ENCODE peak calls at places on chromosome 11, in eight cellular contexts. One of them, this sample, is unnamed. For H3K9me3, the result is how much of the 10 kb centered on the place peaks cover.

GRCh38 chr11:75246673-75247350 is 6.2 kb downstream of the TPBGL start:
- DNase-seq in suprapubic skin: peak
- DNase-seq in transverse colon: no peak
- DNase-seq in A549: no peak
- DNase-seq in ovary: no peak
- DNase-seq in HepG2: no peak
- DNase-seq in sigmoid colon: peak
- DNase-seq in stomach: no peak
- DNase-seq in this sample: no peak

GRCh38 chr11:80155412-80156017 is 714.7 kb upstream of the TENM4 start:
- DNase-seq in suprapubic skin: no peak
- DNase-seq in HepG2: peak
- DNase-seq in sigmoid colon: no peak
- DNase-seq in transverse colon: no peak
- DNase-seq in A549: peak
- DNase-seq in ovary: no peak
- DNase-seq in stomach: no peak
- DNase-seq in this sample: no peak

GRCh38 chr11:115616941-115617340 is 112.7 kb upstream of the CADM1 start:
- DNase-seq in transverse colon: no peak
- DNase-seq in stomach: no peak
- DNase-seq in suprapubic skin: no peak
- DNase-seq in A549: no peak
- DNase-seq in HepG2: no peak
- DNase-seq in ovary: no peak
- DNase-seq in sigmoid colon: no peak
- DNase-seq in this sample: no peak

GRCh38 chr11:122709042-122709760 is 53.7 kb downstream of the UBASH3B start:
- DNase-seq in suprapubic skin: no peak
- DNase-seq in transverse colon: no peak
- DNase-seq in sigmoid colon: no peak
- DNase-seq in HepG2: no peak
- DNase-seq in A549: peak
- DNase-seq in stomach: no peak
- DNase-seq in ovary: no peak
- DNase-seq in this sample: no peak

GRCh38 chr11:115170133-115170815 is 333.9 kb downstream of the CADM1 start:
- DNase-seq in transverse colon: peak
- DNase-seq in ovary: no peak
- DNase-seq in A549: peak
- DNase-seq in stomach: no peak
- DNase-seq in suprapubic skin: no peak
- DNase-seq in HepG2: peak
- DNase-seq in sigmoid colon: no peak
- DNase-seq in this sample: no peak

GRCh38 chr11:79237676-79238075 is 203.2 kb downstream of the TENM4 start:
- DNase-seq in sigmoid colon: no peak
- DNase-seq in A549: no peak
- DNase-seq in suprapubic skin: no peak
- DNase-seq in stomach: no peak
- DNase-seq in HepG2: no peak
- DNase-seq in ovary: no peak
- DNase-seq in transverse colon: no peak
- DNase-seq in this sample: no peak

GRCh38 chr11:19632435-19632834 is 80.2 kb upstream of the NAV2 start:
- DNase-seq in sigmoid colon: no peak
- DNase-seq in suprapubic skin: no peak
- DNase-seq in A549: no peak
- DNase-seq in ovary: no peak
- DNase-seq in HepG2: no peak
- DNase-seq in transverse colon: no peak
- DNase-seq in stomach: no peak
- DNase-seq in this sample: no peak

GRCh38 chr11:43358308-43358669 is 431 bp upstream of the TTC17 start:
- DNase-seq in stomach: no peak
- DNase-seq in HepG2: no peak
- DNase-seq in transverse colon: no peak
- DNase-seq in suprapubic skin: no peak
- DNase-seq in A549: no peak
- DNase-seq in sigmoid colon: no peak
- DNase-seq in ovary: no peak
- DNase-seq in this sample: no peak

GRCh38 chr11:68036717-68037239 is 2.0 kb upstream of the TCIRG1 start:
- DNase-seq in A549: no peak
- DNase-seq in sigmoid colon: peak
- DNase-seq in suprapubic skin: no peak
- DNase-seq in transverse colon: peak
- DNase-seq in HepG2: no peak
- DNase-seq in ovary: peak
- DNase-seq in stomach: peak
- DNase-seq in this sample: no peak

GRCh38 chr11:8258771-8259170 is 4.9 kb downstream of the LMO1 start:
- DNase-seq in HepG2: no peak
- DNase-seq in A549: no peak
- DNase-seq in ovary: no peak
- DNase-seq in stomach: peak
- DNase-seq in suprapubic skin: peak
- DNase-seq in transverse colon: no peak
- DNase-seq in sigmoid colon: peak
- DNase-seq in this sample: no peak

GRCh38 chr11:76149713-76150112 is 56.6 kb downstream of the WNT11 start:
- DNase-seq in stomach: no peak
- DNase-seq in sigmoid colon: no peak
- DNase-seq in ovary: no peak
- DNase-seq in HepG2: no peak
- DNase-seq in A549: no peak
- DNase-seq in suprapubic skin: no peak
- DNase-seq in transverse colon: no peak
- DNase-seq in this sample: no peak

GRCh38 chr11:12692238-12693074 is 18.2 kb downstream of the TEAD1 start:
- DNase-seq in HepG2: peak
- DNase-seq in transverse colon: peak
- DNase-seq in A549: peak
- DNase-seq in stomach: peak
- DNase-seq in suprapubic skin: peak
- DNase-seq in sigmoid colon: peak
- DNase-seq in ovary: peak
- DNase-seq in this sample: peak

GRCh38 chr11:73335204-73335923 is 27.3 kb downstream of the ARHGEF17 start:
- DNase-seq in suprapubic skin: peak
- DNase-seq in ovary: peak
- DNase-seq in sigmoid colon: peak
- DNase-seq in HepG2: peak
- DNase-seq in stomach: peak
- DNase-seq in A549: peak
- DNase-seq in transverse colon: peak
- DNase-seq in this sample: peak

GRCh38 chr11:73333626-73334199 is 25.6 kb downstream of the ARHGEF17 start:
- DNase-seq in suprapubic skin: no peak
- DNase-seq in sigmoid colon: no peak
- DNase-seq in HepG2: no peak
- DNase-seq in A549: no peak
- DNase-seq in ovary: no peak
- DNase-seq in stomach: no peak
- DNase-seq in transverse colon: no peak
- DNase-seq in this sample: no peak

GRCh38 chr11:73333173-73333572 is 25.1 kb downstream of the ARHGEF17 start:
- DNase-seq in sigmoid colon: no peak
- DNase-seq in A549: no peak
- DNase-seq in HepG2: no peak
- DNase-seq in transverse colon: no peak
- DNase-seq in stomach: no peak
- DNase-seq in ovary: no peak
- DNase-seq in suprapubic skin: no peak
- DNase-seq in this sample: no peak

GRCh38 chr11:73331138-73331916 is 23.3 kb downstream of the ARHGEF17 start:
- DNase-seq in suprapubic skin: no peak
- DNase-seq in HepG2: peak
- DNase-seq in sigmoid colon: no peak
- DNase-seq in transverse colon: no peak
- DNase-seq in stomach: no peak
- DNase-seq in A549: no peak
- DNase-seq in ovary: peak
- DNase-seq in this sample: no peak

GRCh38 chr11:73334244-73335203 is 26.4 kb downstream of the ARHGEF17 start:
- DNase-seq in transverse colon: peak
- DNase-seq in stomach: peak
- DNase-seq in HepG2: peak
- DNase-seq in A549: peak
- DNase-seq in suprapubic skin: peak
- DNase-seq in ovary: peak
- DNase-seq in sigmoid colon: peak
- DNase-seq in this sample: peak
- TF ChIP-seq EP300 in transverse colon: no peak
- TF ChIP-seq EP300 in stomach: no peak
- TF ChIP-seq EP300 in HepG2: no peak
- TF ChIP-seq EP300 in A549: no peak
- TF ChIP-seq EP300 in suprapubic skin: no peak
- TF ChIP-seq EP300 in ovary: no peak
- TF ChIP-seq EP300 in sigmoid colon: no peak
- TF ChIP-seq EP300 in this sample: no peak

GRCh38 chr11:125164091-125164421 is 495 bp upstream of the PKNOX2 start:
- DNase-seq in stomach: no peak
- DNase-seq in transverse colon: no peak
- DNase-seq in sigmoid colon: no peak
- DNase-seq in A549: no peak
- DNase-seq in HepG2: no peak
- DNase-seq in suprapubic skin: no peak
- DNase-seq in ovary: no peak
- DNase-seq in this sample: no peak

GRCh38 chr11:125165111-125165663 is 636 bp downstream of the PKNOX2 start:
- DNase-seq in HepG2: no peak
- DNase-seq in ovary: peak
- DNase-seq in suprapubic skin: no peak
- DNase-seq in sigmoid colon: peak
- DNase-seq in A549: no peak
- DNase-seq in transverse colon: no peak
- DNase-seq in stomach: peak
- DNase-seq in this sample: no peak

GRCh38 chr11:125164422-125165110 is at the start of gene PKNOX2:
- DNase-seq in HepG2: peak
- DNase-seq in stomach: peak
- DNase-seq in suprapubic skin: peak
- DNase-seq in A549: peak
- DNase-seq in sigmoid colon: peak
- DNase-seq in ovary: peak
- DNase-seq in transverse colon: peak
- DNase-seq in this sample: peak

GRCh38 chr11:125162743-125163142 is 1.8 kb upstream of the PKNOX2 start:
- DNase-seq in transverse colon: no peak
- DNase-seq in sigmoid colon: no peak
- DNase-seq in HepG2: no peak
- DNase-seq in stomach: no peak
- DNase-seq in suprapubic skin: no peak
- DNase-seq in ovary: no peak
- DNase-seq in A549: no peak
- DNase-seq in this sample: no peak

DNA sequence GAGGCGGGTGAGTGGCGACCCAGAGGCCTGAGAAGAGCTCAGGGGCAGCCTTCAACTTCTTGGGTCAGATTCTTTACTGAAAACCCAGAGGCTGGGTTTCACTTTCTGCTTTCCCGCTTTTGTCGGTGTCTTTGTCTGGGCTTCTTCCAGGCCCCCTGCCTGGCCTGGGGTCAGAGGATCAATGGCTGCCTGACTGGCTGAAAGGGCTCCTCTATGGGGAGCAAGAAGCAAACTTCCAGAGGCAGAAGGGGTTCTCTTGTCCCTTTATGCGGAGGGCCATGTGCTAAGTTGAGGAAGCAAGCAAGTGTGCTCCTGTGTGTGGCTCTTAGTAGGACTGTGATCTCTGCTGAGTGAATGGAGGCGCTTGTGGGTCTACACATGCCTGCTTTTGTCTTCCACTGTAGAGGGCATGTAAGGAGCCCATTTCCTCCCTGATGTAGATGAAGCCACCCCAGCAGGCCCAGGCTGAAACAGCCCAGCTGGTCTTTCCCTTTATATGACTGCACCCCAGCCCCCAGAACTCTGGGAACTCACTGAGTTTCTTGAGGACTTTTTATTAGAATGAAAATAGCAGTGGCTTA is 1.0 kb upstream of the PKNOX2 start:
- DNase-seq in A549: no peak
- DNase-seq in transverse colon: no peak
- DNase-seq in HepG2: no peak
- DNase-seq in ovary: no peak
- DNase-seq in sigmoid colon: peak
- DNase-seq in suprapubic skin: no peak
- DNase-seq in stomach: no peak
- DNase-seq in this sample: no peak
- TF ChIP-seq POLR2A in A549: no peak
- TF ChIP-seq POLR2A in transverse colon: no peak
- TF ChIP-seq POLR2A in HepG2: no peak
- TF ChIP-seq POLR2A in ovary: no peak
- TF ChIP-seq POLR2A in sigmoid colon: no peak
- TF ChIP-seq POLR2A in suprapubic skin: no peak
- TF ChIP-seq POLR2A in stomach: no peak
- TF ChIP-seq POLR2A in this sample: no peak

DNA sequence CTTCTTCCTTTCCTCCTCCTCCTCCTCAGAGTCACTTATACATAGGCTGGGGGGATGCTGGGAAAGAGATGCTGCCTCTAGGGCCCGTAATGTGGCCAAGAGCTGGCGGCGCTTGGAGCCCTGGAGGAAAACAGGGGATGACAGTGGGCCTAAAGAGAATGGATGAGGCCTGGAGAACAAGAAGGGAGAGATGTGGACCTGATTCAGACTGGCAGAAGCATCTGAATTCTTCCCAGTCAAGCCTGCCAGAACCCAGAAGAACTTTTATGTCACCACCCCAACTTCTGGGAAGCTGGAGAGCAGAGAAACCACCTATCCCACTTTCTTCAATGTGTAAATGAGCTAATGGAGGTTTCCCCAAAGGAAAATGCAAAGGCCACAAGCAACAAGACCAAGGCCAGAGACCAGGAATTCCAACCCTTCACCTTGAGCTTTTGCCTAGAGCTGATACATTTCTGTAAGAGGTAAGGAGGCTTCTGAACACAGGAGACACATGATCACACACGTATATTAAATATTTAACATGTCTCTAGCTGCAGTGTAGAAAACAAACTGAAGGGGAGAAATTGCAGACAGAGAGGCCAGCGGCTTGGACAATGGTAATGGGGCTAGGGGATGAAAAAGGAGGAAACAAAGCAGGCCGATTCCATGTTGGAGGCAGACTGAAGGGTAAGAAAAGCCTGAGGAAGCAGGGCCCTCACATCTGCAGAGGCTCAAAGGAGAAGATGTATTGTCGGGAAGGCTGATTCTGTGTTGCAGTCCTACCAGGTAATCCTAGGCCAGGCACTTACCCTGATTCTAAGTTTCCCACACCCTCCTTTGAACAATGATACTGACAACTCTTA is 1.1 kb downstream of the RRP8 start:
- DNase-seq in sigmoid colon: peak
- DNase-seq in HepG2: no peak
- DNase-seq in suprapubic skin: no peak
- DNase-seq in A549: no peak
- DNase-seq in stomach: no peak
- DNase-seq in transverse colon: no peak
- DNase-seq in ovary: peak
- DNase-seq in this sample: peak
- H3K9me3 ChIP-seq in sigmoid colon: under half
- H3K9me3 ChIP-seq in HepG2: under half
- H3K9me3 ChIP-seq in suprapubic skin: under half
- H3K9me3 ChIP-seq in A549: under half
- H3K9me3 ChIP-seq in stomach: under half
- H3K9me3 ChIP-seq in transverse colon: under half
- H3K9me3 ChIP-seq in ovary: under half
- H3K9me3 ChIP-seq in this sample: under half

GRCh38 chr11:14262271-14262846 is 96.6 kb downstream of the RRAS2 start:
- DNase-seq in ovary: no peak
- DNase-seq in A549: no peak
- DNase-seq in HepG2: no peak
- DNase-seq in transverse colon: no peak
- DNase-seq in suprapubic skin: no peak
- DNase-seq in sigmoid colon: no peak
- DNase-seq in stomach: no peak
- DNase-seq in this sample: no peak
- TF ChIP-seq EP300 in ovary: no peak
- TF ChIP-seq EP300 in A549: no peak
- TF ChIP-seq EP300 in HepG2: no peak
- TF ChIP-seq EP300 in transverse colon: no peak
- TF ChIP-seq EP300 in suprapubic skin: no peak
- TF ChIP-seq EP300 in sigmoid colon: no peak
- TF ChIP-seq EP300 in stomach: no peak
- TF ChIP-seq EP300 in this sample: no peak

This sample was measured in tibial nerve.